ENCODE peak calls at places on chromosomes 1 and 21, in eight cellular contexts. Z, U, W, C, X, B, I and P are unnamed samples.

GRCh38 chr1:109622895-109623294 is 3.3 kb downstream of the AMPD2 start:
- DNase-seq in Z (no peak), U (no peak), W (no peak), C (no peak), X (no peak), B (no peak), I (no peak), P (peak)

GRCh38 chr1:196400478-196401453 is 207.5 kb downstream of the KCNT2 start:
- DNase-seq in Z (no peak), U (no peak), W (no peak), C (peak), X (no peak), B (peak), I (peak), P (no peak)

GRCh38 chr1:150168960-150169565 is 19.3 kb downstream of the PLEKHO1 start:
- DNase-seq in Z (peak), U (peak), W (peak), C (no peak), X (peak), B (no peak), I (peak), P (peak)

GRCh38 chr21:14877581-14878228 is 187.1 kb downstream of the NRIP1 start:
- DNase-seq in Z (no peak), U (no peak), W (no peak), C (no peak), X (no peak), B (no peak), I (no peak), P (peak)

GRCh38 chr1:7587108-7587507 is 184.0 kb upstream of the VAMP3 start:
- DNase-seq in Z (no peak), U (no peak), W (peak), C (no peak), X (no peak), B (no peak), I (no peak), P (no peak)

GRCh38 chr1:54792686-54793282 is 8.3 kb downstream of the TTC22 start:
- DNase-seq in Z (no peak), U (no peak), W (peak), C (no peak), X (no peak), B (no peak), I (no peak), P (no peak)

GRCh38 chr1:90726716-90727480 is 9.8 kb upstream of the BARHL2 start:
- DNase-seq in Z (no peak), U (no peak), W (no peak), C (no peak), X (no peak), B (no peak), I (no peak), P (peak)

GRCh38 chr1:225919906-225920305 is 4.1 kb downstream of the PYCR2 start:
- DNase-seq in Z (no peak), U (no peak), W (peak), C (peak), X (peak), B (peak), I (no peak), P (no peak)

GRCh38 chr1:40162791-40163441 is 1.7 kb downstream of the RLF start:
- DNase-seq in Z (no peak), U (no peak), W (no peak), C (no peak), X (no peak), B (peak), I (no peak), P (no peak)

GRCh38 chr1:201259476-201260235 is 23.6 kb upstream of the PKP1 start:
- DNase-seq in Z (no peak), U (no peak), W (no peak), C (no peak), X (no peak), B (peak), I (peak), P (peak)

GRCh38 chr21:35190201-35190701 is 141.1 kb upstream of the RUNX1 start:
- DNase-seq in Z (no peak), U (no peak), W (no peak), C (no peak), X (no peak), B (peak), I (no peak), P (no peak)

GRCh38 chr21:37219766-37220432 is 47.2 kb downstream of the VPS26C start:
- DNase-seq in Z (no peak), U (no peak), W (no peak), C (no peak), X (no peak), B (no peak), I (no peak), P (no peak)

GRCh38 chr1:6904476-6905170 is 119.4 kb downstream of the CAMTA1 start:
- DNase-seq in Z (no peak), U (no peak), W (no peak), C (no peak), X (no peak), B (peak), I (no peak), P (no peak)

GRCh38 chr1:23478896-23479790 is 4.8 kb downstream of the ASAP3 start:
- DNase-seq in Z (no peak), U (no peak), W (peak), C (no peak), X (peak), B (no peak), I (peak), P (no peak)

GRCh38 chr1:165899461-165899941 is 72.1 kb downstream of the UCK2 start:
- DNase-seq in Z (no peak), U (no peak), W (no peak), C (no peak), X (no peak), B (peak), I (no peak), P (no peak)

GRCh38 chr1:201268604-201269151 is 14.6 kb upstream of the PKP1 start:
- DNase-seq in Z (no peak), U (no peak), W (no peak), C (peak), X (no peak), B (peak), I (no peak), P (no peak)

GRCh38 chr1:93822710-93823425 is 56.1 kb downstream of the DNTTIP2 start:
- DNase-seq in Z (no peak), U (no peak), W (no peak), C (no peak), X (no peak), B (peak), I (no peak), P (no peak)

GRCh38 chr1:90879281-90879680 is 142.6 kb downstream of the ZNF644 start:
- DNase-seq in Z (no peak), U (peak), W (no peak), C (no peak), X (no peak), B (peak), I (no peak), P (no peak)

GRCh38 chr21:36661511-36662309 is 37.2 kb upstream of the SIM2 start:
- DNase-seq in Z (peak), U (no peak), W (no peak), C (no peak), X (no peak), B (no peak), I (peak), P (no peak)

GRCh38 chr1:115222616-115223402 is 115.2 kb downstream of the NGF start:
- DNase-seq in Z (no peak), U (no peak), W (no peak), C (no peak), X (no peak), B (peak), I (no peak), P (no peak)

GRCh38 chr1:66999640-67000400 is 54.1 kb downstream of the SLC35D1 start:
- DNase-seq in Z (no peak), U (no peak), W (no peak), C (no peak), X (no peak), B (no peak), I (no peak), P (no peak)

GRCh38 chr1:1083181-1084027 is 9.3 kb upstream of the RNF223 start:
- DNase-seq in Z (no peak), U (no peak), W (peak), C (no peak), X (peak), B (no peak), I (no peak), P (no peak)

GRCh38 chr1:34663031-34663430 is 91.8 kb upstream of the GJB5 start:
- DNase-seq in Z (no peak), U (no peak), W (no peak), C (no peak), X (no peak), B (no peak), I (no peak), P (no peak)

DNA sequence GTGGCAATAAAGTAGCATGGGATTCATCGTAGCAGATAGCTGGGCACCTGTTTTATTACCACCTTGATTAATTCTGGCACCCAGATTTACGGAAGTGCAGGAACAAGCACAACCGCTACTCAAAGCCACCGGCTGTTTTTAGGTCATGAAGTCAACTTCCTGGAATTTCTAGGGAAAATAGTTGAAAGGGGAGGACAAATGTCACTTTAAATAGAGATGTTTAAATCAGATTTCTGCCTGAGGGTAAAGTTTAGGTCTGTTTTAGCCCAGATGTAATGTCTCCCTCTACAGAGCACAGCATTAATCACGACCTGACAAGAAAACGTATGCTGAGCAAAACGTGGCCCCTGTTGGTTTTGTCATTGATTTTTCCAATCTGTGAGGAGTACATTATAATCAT is 8.0 kb downstream of the ADGRL2 start:
- DNase-seq in Z (no peak), U (no peak), W (no peak), C (no peak), X (no peak), B (no peak), I (no peak), P (no peak)
- TF ChIP-seq CTCF in Z (peak), U (no peak), W (no peak), C (no peak), X (peak), B (peak), I (no peak), P (no peak)

DNA sequence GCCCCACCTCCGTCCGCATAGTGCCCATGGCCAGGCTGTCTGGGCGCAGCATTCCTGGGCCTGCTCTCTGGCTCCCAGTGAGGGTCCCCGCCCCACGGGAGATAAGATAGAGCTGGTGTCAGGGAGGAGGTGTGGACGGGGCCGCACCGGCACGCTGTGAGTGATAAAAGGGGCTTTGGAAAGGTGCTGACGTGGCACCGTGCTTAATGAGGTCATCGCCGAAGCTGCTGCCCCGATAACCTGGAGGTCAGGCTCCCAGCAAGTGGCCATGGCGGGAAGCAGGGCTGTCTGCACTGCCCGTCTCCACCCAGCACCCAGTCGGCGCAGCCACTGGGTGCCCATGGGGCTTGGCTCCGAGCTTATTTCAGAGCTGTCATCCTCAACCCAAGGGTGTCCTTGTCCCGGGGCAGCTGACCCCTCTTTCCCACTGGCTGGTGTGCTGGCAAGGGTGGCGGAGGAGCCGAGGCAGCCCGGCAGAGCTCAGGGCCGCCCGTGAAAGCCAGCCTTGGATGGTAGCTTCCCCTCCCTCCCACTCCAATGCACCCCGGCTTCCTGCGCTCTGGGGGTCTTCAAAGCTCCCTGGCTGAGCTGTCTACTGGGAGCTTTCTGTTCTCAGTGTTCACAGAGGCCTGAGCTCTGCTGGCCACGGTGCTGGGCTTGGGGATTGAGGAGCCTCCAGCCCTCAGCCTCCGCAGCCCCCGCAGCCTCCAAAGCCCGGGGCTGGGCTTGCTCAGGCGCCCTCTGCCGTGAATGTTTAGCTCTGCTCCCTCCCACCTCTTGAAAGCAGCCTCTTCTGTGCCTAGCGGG is 105.1 kb upstream of the ARHGEF16 start:
- DNase-seq in Z (peak), U (no peak), W (no peak), C (no peak), X (peak), B (no peak), I (no peak), P (no peak)
- TF ChIP-seq CTCF in Z (peak), U (no peak), W (peak), C (peak), X (peak), B (no peak), I (no peak), P (no peak)

GRCh38 chr21:46661211-46661625 is 25.7 kb downstream of the PRMT2 start:
- DNase-seq in Z (peak), U (peak), W (peak), C (peak), X (peak), B (peak), I (peak), P (peak)
- TF ChIP-seq CTCF in Z (peak), U (peak), W (peak), C (peak), X (peak), B (peak), I (peak), P (peak)

GRCh38 chr1:18199462-18199861 is 91.9 kb downstream of the IGSF21 start:
- DNase-seq in Z (no peak), U (no peak), W (no peak), C (no peak), X (no peak), B (no peak), I (no peak), P (no peak)

GRCh38 chr1:18201997-18202719 is 94.6 kb downstream of the IGSF21 start:
- DNase-seq in Z (no peak), U (no peak), W (no peak), C (no peak), X (no peak), B (no peak), I (no peak), P (no peak)

GRCh38 chr1:18198240-18198639 is 90.6 kb downstream of the IGSF21 start:
- DNase-seq in Z (no peak), U (no peak), W (no peak), C (no peak), X (no peak), B (no peak), I (no peak), P (no peak)

GRCh38 chr1:18200918-18201317 is 93.3 kb downstream of the IGSF21 start:
- DNase-seq in Z (no peak), U (no peak), W (no peak), C (no peak), X (no peak), B (no peak), I (no peak), P (no peak)

DNA sequence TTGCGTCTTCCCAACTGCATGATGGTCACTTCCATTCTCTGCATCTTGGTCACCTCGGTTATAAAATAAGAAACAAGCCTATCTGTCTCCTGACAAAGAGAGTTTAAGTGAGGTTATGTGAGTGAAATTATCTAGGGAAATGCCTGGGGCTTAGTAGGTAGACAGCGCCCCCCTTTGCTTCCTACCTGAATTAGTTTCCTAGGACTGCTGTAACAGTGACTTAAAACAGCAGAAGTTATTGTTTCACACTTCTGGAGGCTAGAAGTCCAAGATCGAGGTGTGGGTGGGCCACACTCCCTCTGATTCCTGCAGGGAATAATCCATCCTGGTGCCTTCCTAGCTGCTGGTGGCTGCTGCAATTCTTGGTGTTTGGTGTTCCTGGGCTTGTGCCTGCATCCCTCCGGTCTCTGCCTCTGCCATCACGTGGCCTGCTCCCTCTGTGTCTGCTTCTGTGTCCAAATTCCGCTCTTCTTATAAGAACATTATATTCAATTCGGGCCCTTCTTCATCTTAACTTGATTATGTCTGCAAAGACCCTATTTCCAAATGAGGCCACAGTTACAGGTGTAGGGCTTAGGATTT is 92.6 kb downstream of the IGSF21 start:
- DNase-seq in Z (no peak), U (no peak), W (no peak), C (no peak), X (no peak), B (no peak), I (no peak), P (no peak)
- TF ChIP-seq CTCF in Z (no peak), U (no peak), W (no peak), C (no peak), X (no peak), B (no peak), I (no peak), P (no peak)

GRCh38 chr1:216111842-216112241 is 311.4 kb downstream of the USH2A start:
- DNase-seq in Z (no peak), U (peak), W (no peak), C (no peak), X (no peak), B (no peak), I (no peak), P (no peak)

GRCh38 chr1:216119600-216119999 is 303.6 kb downstream of the USH2A start:
- DNase-seq in Z (no peak), U (peak), W (no peak), C (no peak), X (no peak), B (peak), I (no peak), P (peak)

DNA sequence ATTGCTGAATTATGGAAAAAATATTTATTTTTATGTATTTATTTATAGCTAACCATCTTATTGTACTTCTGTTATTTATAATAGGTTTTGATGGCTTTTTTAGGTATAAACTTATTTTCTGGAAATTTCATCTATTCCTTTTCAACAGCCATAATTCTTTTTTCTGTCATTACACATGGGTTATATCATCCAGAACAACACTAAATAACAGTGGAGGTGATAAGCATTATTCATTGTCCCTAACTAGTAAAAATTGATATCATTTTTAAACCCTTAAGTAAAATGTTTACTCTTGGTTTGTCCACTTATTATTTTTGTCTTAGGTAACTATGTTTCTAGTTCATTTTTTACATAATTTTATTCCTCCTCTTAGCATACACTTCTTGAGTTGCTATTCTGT is 309.1 kb downstream of the USH2A start:
- DNase-seq in Z (no peak), U (no peak), W (no peak), C (no peak), X (no peak), B (no peak), I (no peak), P (no peak)
- TF ChIP-seq CTCF in Z (no peak), U (no peak), W (no peak), C (no peak), X (no peak), B (no peak), I (no peak), P (no peak)

GRCh38 chr1:205237526-205238484 is 10.1 kb downstream of the TMCC2 start:
- DNase-seq in Z (no peak), U (peak), W (no peak), C (no peak), X (no peak), B (no peak), I (no peak), P (peak)

GRCh38 chr1:205240118-205240517 is 12.4 kb downstream of the TMCC2 start:
- DNase-seq in Z (no peak), U (no peak), W (no peak), C (no peak), X (no peak), B (no peak), I (no peak), P (no peak)

GRCh38 chr1:205241366-205242030 is 13.8 kb downstream of the TMCC2 start:
- DNase-seq in Z (no peak), U (no peak), W (no peak), C (no peak), X (no peak), B (no peak), I (no peak), P (no peak)

GRCh38 chr1:205239078-205239477 is 11.3 kb downstream of the TMCC2 start:
- DNase-seq in Z (no peak), U (no peak), W (no peak), C (no peak), X (no peak), B (no peak), I (no peak), P (no peak)

GRCh38 chr1:205240569-205240968 is 12.8 kb downstream of the TMCC2 start:
- DNase-seq in Z (no peak), U (no peak), W (no peak), C (no peak), X (no peak), B (no peak), I (no peak), P (no peak)
- TF ChIP-seq CTCF in Z (no peak), U (no peak), W (no peak), C (no peak), X (no peak), B (no peak), I (no peak), P (no peak)

GRCh38 chr1:48228156-48228555 is 5.6 kb downstream of the SLC5A9 start:
- DNase-seq in Z (no peak), U (no peak), W (no peak), C (no peak), X (no peak), B (no peak), I (no peak), P (no peak)
- TF ChIP-seq CTCF in Z (peak), U (no peak), W (no peak), C (no peak), X (no peak), B (peak), I (no peak), P (no peak)

GRCh38 chr1:99326215-99326949 is 62.1 kb downstream of the PLPPR4 start:
- DNase-seq in Z (no peak), U (no peak), W (no peak), C (no peak), X (no peak), B (no peak), I (no peak), P (no peak)
- TF ChIP-seq CTCF in Z (peak), U (no peak), W (peak), C (peak), X (peak), B (peak), I (peak), P (no peak)

GRCh38 chr1:206828765-206829164 is 36.7 kb upstream of the IL20 start:
- DNase-seq in Z (no peak), U (peak), W (no peak), C (no peak), X (no peak), B (no peak), I (no peak), P (no peak)
- TF ChIP-seq CTCF in Z (peak), U (peak), W (no peak), C (peak), X (no peak), B (no peak), I (no peak), P (no peak)